ENCODE peak calls at places on chromosome 10, in seven cellular contexts. V, Y, G, D, C, P and A are unnamed samples.

GRCh38 chr10:24650669-24651391 is 72.9 kb downstream of the ARHGAP21 start:
- DNase-seq in Y (no peak), D (no peak), P (no peak), G (no peak), C (no peak), V (no peak), A (no peak)

GRCh38 chr10:117136391-117136975 is 1.6 kb downstream of the VAX1 start:
- DNase-seq in D (no peak), C (no peak), P (no peak), V (no peak), Y (no peak), G (peak; percentile 65), A (no peak)

GRCh38 chr10:98170249-98171117 is 36.0 kb downstream of the R3HCC1L start:
- DNase-seq in P (no peak), D (no peak), C (peak; percentile 12), V (peak; percentile 59), Y (peak; percentile 27), G (no peak), A (peak; percentile 64)

GRCh38 chr10:77383861-77384553 is 253.6 kb downstream of the KCNMA1 start:
- DNase-seq in G (no peak), D (no peak), Y (peak; percentile 55), V (peak; percentile 69), C (no peak), P (no peak), A (no peak)

GRCh38 chr10:131868436-131868835 is 32.4 kb upstream of the PPP2R2D start:
- DNase-seq in C (no peak), Y (peak; percentile 0), D (no peak), V (no peak), P (no peak), G (no peak), A (no peak)

GRCh38 chr10:33193867-33194521 is 140.5 kb downstream of the NRP1 start:
- DNase-seq in P (no peak), C (no peak), Y (peak; percentile 64), G (no peak), V (peak; percentile 48), D (no peak), A (peak; percentile 93)

GRCh38 chr10:58898854-58899573 is 277.4 kb upstream of the PHYHIPL start:
- DNase-seq in V (no peak), G (no peak), C (no peak), D (no peak), P (no peak), Y (no peak), A (no peak)

GRCh38 chr10:93751074-93751572 is 6.6 kb upstream of the LGI1 start:
- DNase-seq in Y (no peak), V (no peak), G (no peak), P (no peak), C (no peak), D (no peak), A (no peak)

GRCh38 chr10:50421026-50421719 is 169.9 kb upstream of the ASAH2 start:
- DNase-seq in V (peak; percentile 44), Y (peak; percentile 30), P (no peak), D (no peak), C (no peak), G (no peak), A (peak; percentile 21)

GRCh38 chr10:98270026-98270740 is 2.2 kb upstream of the LOXL4 start:
- DNase-seq in G (no peak), C (no peak), D (no peak), V (no peak), Y (no peak), P (no peak), A (no peak)

GRCh38 chr10:132904169-132904813 is 38.1 kb downstream of the CFAP46 start:
- DNase-seq in G (peak; percentile 43), D (no peak), P (peak; percentile 14), Y (peak; percentile 12), C (no peak), V (peak; percentile 10), A (peak; percentile 58)

GRCh38 chr10:37488792-37489657 is 363.6 kb downstream of the ANKRD30A start:
- DNase-seq in C (no peak), P (no peak), D (peak; percentile 92), Y (no peak), G (no peak), V (no peak), A (no peak)

GRCh38 chr10:133309111-133309719 is 501 bp downstream of the ZNF511 start:
- DNase-seq in D (peak; percentile 92), V (peak; percentile 89), G (peak; percentile 99), Y (peak; percentile 84), C (peak; percentile 94), P (peak; percentile 94), A (peak; percentile 96)

GRCh38 chr10:11553773-11554381 is 57.6 kb downstream of the USP6NL start:
- DNase-seq in G (no peak), C (no peak), D (no peak), V (no peak), P (no peak), Y (no peak), A (no peak)

GRCh38 chr10:122419016-122419415 is 35.4 kb upstream of the ARMS2 start:
- DNase-seq in G (no peak), D (no peak), P (no peak), V (no peak), Y (no peak), C (no peak), A (peak; percentile 29)

GRCh38 chr10:118173326-118173725 is 126.6 kb upstream of the RAB11FIP2 start:
- DNase-seq in Y (no peak), C (no peak), V (peak; percentile 1), G (no peak), P (no peak), D (no peak), A (peak; percentile 16)

GRCh38 chr10:71391701-71392100 is 5.0 kb upstream of the CDH23 start:
- DNase-seq in P (no peak), G (no peak), C (no peak), Y (no peak), D (peak; percentile 16), V (no peak), A (no peak)

GRCh38 chr10:71390435-71390820 is 6.3 kb upstream of the CDH23 start:
- DNase-seq in P (no peak), V (no peak), G (no peak), Y (no peak), C (no peak), D (no peak), A (no peak)

GRCh38 chr10:71392292-71392691 is 4.4 kb upstream of the CDH23 start:
- DNase-seq in V (no peak), D (no peak), G (no peak), C (no peak), Y (no peak), P (no peak), A (no peak)

GRCh38 chr10:71389768-71390434 is 6.8 kb upstream of the CDH23 start:
- DNase-seq in G (no peak), P (no peak), C (no peak), Y (no peak), D (no peak), V (no peak), A (no peak)

GRCh38 chr10:71390921-71391690 is 5.6 kb upstream of the CDH23 start:
- DNase-seq in C (no peak), D (peak; percentile 28), Y (no peak), V (no peak), P (no peak), G (no peak), A (no peak)
- H3K27me3 ChIP-seq in C (peaks cover 14% of the 10 kb centered on the region), D (peaks cover 33% of the 10 kb centered on the region), Y (peaks cover 24% of the 10 kb centered on the region), V (peaks cover 79% of the 10 kb centered on the region), P (peaks cover 54% of the 10 kb centered on the region), G (no peaks in the 10 kb centered on the region), A (peaks cover 78% of the 10 kb centered on the region)

GRCh38 chr10:104344219-104344618 is 6.0 kb upstream of the ITPRIP start:
- DNase-seq in P (no peak), V (no peak), Y (no peak), D (no peak), C (no peak), G (no peak), A (no peak)
- H3K27me3 ChIP-seq in P (no peaks in the 10 kb centered on the region), V (no peaks in the 10 kb centered on the region), Y (no peaks in the 10 kb centered on the region), D (no peaks in the 10 kb centered on the region), C (no peaks in the 10 kb centered on the region), G (no peaks in the 10 kb centered on the region), A (no peaks in the 10 kb centered on the region)

GRCh38 chr10:8356283-8356682 is 301.8 kb downstream of the GATA3 start:
- DNase-seq in Y (no peak), C (no peak), D (no peak), P (no peak), G (no peak), V (no peak), A (no peak)
- H3K27me3 ChIP-seq in Y (no peaks in the 10 kb centered on the region), C (no peaks in the 10 kb centered on the region), D (no peaks in the 10 kb centered on the region), P (no peaks in the 10 kb centered on the region), G (no peaks in the 10 kb centered on the region), V (no peaks in the 10 kb centered on the region), A (peaks cover 3% of the 10 kb centered on the region)

GRCh38 chr10:115795964-115796363 is 477.0 kb downstream of the GFRA1 start:
- DNase-seq in D (no peak), C (no peak), Y (no peak), P (no peak), V (no peak), G (no peak), A (no peak)
- H3K27me3 ChIP-seq in D (no peaks in the 10 kb centered on the region), C (no peaks in the 10 kb centered on the region), Y (no peaks in the 10 kb centered on the region), P (no peaks in the 10 kb centered on the region), V (no peaks in the 10 kb centered on the region), G (no peaks in the 10 kb centered on the region), A (no peaks in the 10 kb centered on the region)

DNA sequence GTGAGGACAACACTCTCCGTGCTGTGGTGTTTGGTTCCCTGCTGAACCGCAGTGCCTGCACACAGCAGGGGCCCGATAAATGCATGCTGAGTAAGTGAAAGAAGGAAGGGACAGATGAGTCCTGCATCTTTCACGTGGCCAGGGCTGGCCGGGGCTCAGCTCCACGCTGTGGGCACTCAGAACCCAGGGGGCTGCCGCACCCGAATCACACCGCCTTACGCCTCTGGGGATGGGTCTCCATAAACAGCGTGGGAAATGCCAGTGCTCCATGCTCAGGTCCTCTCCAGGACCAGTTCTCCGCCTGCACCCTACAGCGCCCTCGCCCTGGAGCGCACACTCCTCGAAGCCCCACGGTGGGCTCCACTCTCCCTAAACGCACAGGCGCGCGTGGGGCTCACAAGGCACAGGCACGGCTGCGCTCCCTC is 38.1 kb downstream of the RASGEF1A start:
- DNase-seq in D (no peak), P (peak; percentile 10), C (no peak), G (no peak), Y (peak; percentile 11), V (no peak), A (no peak)
- H3K27me3 ChIP-seq in D (peaks cover 37% of the 10 kb centered on the region), P (peaks cover 74% of the 10 kb centered on the region), C (no peaks in the 10 kb centered on the region), G (no peaks in the 10 kb centered on the region), Y (peaks cover 63% of the 10 kb centered on the region), V (peaks cover 71% of the 10 kb centered on the region), A (peaks cover 67% of the 10 kb centered on the region)

DNA sequence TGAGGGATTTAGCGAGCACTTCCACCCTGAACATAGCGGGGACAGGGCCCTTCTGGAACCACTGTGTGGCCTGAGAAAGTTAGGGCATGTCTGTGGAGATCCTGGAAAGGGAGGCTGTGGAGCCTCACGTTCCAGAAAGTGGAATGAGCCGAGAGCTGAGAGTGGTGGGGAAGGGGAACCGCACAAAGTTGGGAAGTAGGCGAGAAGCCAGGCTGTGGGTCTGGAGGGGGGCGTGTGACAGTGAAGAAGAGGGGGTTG is 10.4 kb upstream of the PAX2 start:
- DNase-seq in G (no peak), Y (no peak), C (no peak), P (no peak), V (no peak), D (no peak), A (no peak)
- H3K27me3 ChIP-seq in G (no peaks in the 10 kb centered on the region), Y (peaks cover 100% of the 10 kb centered on the region), C (peaks cover 59% of the 10 kb centered on the region), P (peaks cover 100% of the 10 kb centered on the region), V (peaks cover 98% of the 10 kb centered on the region), D (peaks cover 100% of the 10 kb centered on the region), A (peaks cover 93% of the 10 kb centered on the region)

DNA sequence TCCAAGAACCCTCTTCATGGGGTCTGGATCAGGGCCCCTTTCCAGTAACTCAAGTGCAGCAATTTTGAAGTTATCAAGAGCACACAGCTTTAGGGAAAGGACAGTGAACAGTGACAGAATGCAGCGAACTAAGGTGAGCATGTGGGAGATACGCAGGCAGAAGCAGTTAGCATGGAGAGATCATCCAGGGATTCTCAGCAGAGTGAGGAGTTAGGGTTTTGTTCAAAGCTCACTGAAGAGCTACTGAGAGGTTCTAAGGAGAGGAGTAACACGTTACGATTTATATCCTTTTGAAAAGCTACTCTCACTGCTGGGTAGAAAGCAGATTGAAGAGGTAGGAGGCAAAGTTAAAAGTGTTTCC is 83.6 kb upstream of the MPP7 start:
- DNase-seq in D (no peak), P (no peak), C (no peak), V (no peak), Y (no peak), G (no peak), A (no peak)
- H3K27me3 ChIP-seq in D (peaks cover 5% of the 10 kb centered on the region), P (peaks cover 28% of the 10 kb centered on the region), C (no peaks in the 10 kb centered on the region), V (peaks cover 40% of the 10 kb centered on the region), Y (peaks cover 2% of the 10 kb centered on the region), G (no peaks in the 10 kb centered on the region), A (peaks cover 35% of the 10 kb centered on the region)